ENCODE peak calls at places on chromosomes 16 and 17, in six cellular contexts. X, I, H, M, E and A are unnamed samples. For H3K4me1, the result is how much of the 10 kb centered on the place peaks cover.

GRCh38 chr17:36844601-36845000 is 92.7 kb upstream of the LHX1 start:
- DNase-seq in X (no peak), I (no peak), H (no peak), M (no peak), E (no peak), A (no peak)

GRCh38 chr16:51374346-51374745 is 223.3 kb upstream of the SALL1 start:
- DNase-seq in X (no peak), I (no peak), H (no peak), M (no peak), E (no peak), A (no peak)

GRCh38 chr16:88924834-88925539 is 52.0 kb downstream of the CBFA2T3 start:
- DNase-seq in X (no peak), I (peak), H (peak), M (peak), E (peak), A (no peak)

GRCh38 chr16:77696149-77696548 is 26.2 kb upstream of the NUDT7 start:
- DNase-seq in X (no peak), I (no peak), H (no peak), M (no peak), E (no peak), A (no peak)

GRCh38 chr16:77062878-77063566 is 128.0 kb upstream of the MON1B start:
- DNase-seq in X (no peak), I (no peak), H (no peak), M (no peak), E (no peak), A (no peak)

GRCh38 chr17:80986816-80987480 is 4.7 kb upstream of the CHMP6 start:
- DNase-seq in X (no peak), I (peak), H (no peak), M (no peak), E (no peak), A (no peak)

GRCh38 chr16:87724490-87725291 is 41.1 kb downstream of the KLHDC4 start:
- DNase-seq in X (no peak), I (no peak), H (no peak), M (no peak), E (no peak), A (no peak)

GRCh38 chr16:86245351-86245750 is 265.0 kb upstream of the FOXF1 start:
- DNase-seq in X (no peak), I (no peak), H (no peak), M (no peak), E (no peak), A (no peak)

GRCh38 chr16:4922721-4923342 is 14.1 kb downstream of the PPL start:
- DNase-seq in X (no peak), I (no peak), H (no peak), M (no peak), E (no peak), A (no peak)

GRCh38 chr16:59148756-59149155 is 414.6 kb upstream of the GOT2 start:
- DNase-seq in X (no peak), I (no peak), H (no peak), M (no peak), E (no peak), A (no peak)

GRCh38 chr17:73436966-73437365 is 125.2 kb upstream of the CDC42EP4 start:
- DNase-seq in X (no peak), I (no peak), H (no peak), M (no peak), E (no peak), A (no peak)

GRCh38 chr17:52170963-52171572 is 12.6 kb upstream of the CA10 start:
- DNase-seq in X (no peak), I (no peak), H (peak), M (peak), E (no peak), A (no peak)

GRCh38 chr17:67105213-67105612 is 60.9 kb downstream of the CACNG1 start:
- DNase-seq in X (no peak), I (no peak), H (no peak), M (no peak), E (no peak), A (no peak)

GRCh38 chr17:32819787-32820186 is 57.1 kb downstream of the MYO1D start:
- DNase-seq in X (no peak), I (no peak), H (no peak), M (no peak), E (no peak), A (no peak)

GRCh38 chr17:72145972-72146755 is 25.3 kb downstream of the SOX9 start:
- DNase-seq in X (no peak), I (no peak), H (no peak), M (no peak), E (no peak), A (no peak)

GRCh38 chr17:48625502-48626201 is 506 bp downstream of the HOXB9 start:
- DNase-seq in X (no peak), I (no peak), H (peak), M (peak), E (no peak), A (no peak)

GRCh38 chr16:25585526-25585925 is 106.2 kb upstream of the HS3ST4 start:
- DNase-seq in X (no peak), I (no peak), H (no peak), M (no peak), E (no peak), A (no peak)

GRCh38 chr17:18070861-18071340 is 16.8 kb upstream of the DRG2 start:
- DNase-seq in X (no peak), I (no peak), H (peak), M (no peak), E (no peak), A (no peak)

GRCh38 chr17:9271989-9272388 is 250.7 kb downstream of the NTN1 start:
- DNase-seq in X (no peak), I (no peak), H (no peak), M (no peak), E (no peak), A (no peak)

GRCh38 chr17:13793951-13794350 is 192.2 kb upstream of the HS3ST3A1 start:
- DNase-seq in X (no peak), I (no peak), H (no peak), M (no peak), E (no peak), A (no peak)

GRCh38 chr17:8398980-8399379 is 1.4 kb upstream of the RNF222 start:
- DNase-seq in X (no peak), I (no peak), H (no peak), M (no peak), E (no peak), A (no peak)

GRCh38 chr16:21104124-21104860 is 46.4 kb downstream of the DNAH3 start:
- DNase-seq in X (no peak), I (no peak), H (no peak), M (no peak), E (no peak), A (no peak)

GRCh38 chr17:76171701-76172100 is 30.7 kb upstream of the FOXJ1 start:
- DNase-seq in X (no peak), I (no peak), H (no peak), M (no peak), E (no peak), A (no peak)

GRCh38 chr17:56648814-56649213 is 55.3 kb downstream of the NOG start:
- DNase-seq in X (no peak), I (no peak), H (no peak), M (no peak), E (no peak), A (no peak)

GRCh38 chr17:14068542-14069250 is 608 bp upstream of the COX10 start:
- DNase-seq in X (no peak), I (no peak), H (no peak), M (no peak), E (no peak), A (no peak)

GRCh38 chr16:79801550-79802090 is 201.1 kb upstream of the MAF start:
- DNase-seq in X (no peak), I (no peak), H (no peak), M (no peak), E (no peak), A (no peak)

GRCh38 chr17:40516581-40517285 is 15.3 kb upstream of the TNS4 start:
- DNase-seq in X (no peak), I (peak), H (no peak), M (peak), E (no peak), A (no peak)

GRCh38 chr16:54817940-54818574 is 112.6 kb upstream of the IRX5 start:
- DNase-seq in X (no peak), I (no peak), H (peak), M (no peak), E (no peak), A (no peak)

GRCh38 chr17:18920911-18921441 is 31.0 kb upstream of the SLC5A10 start:
- DNase-seq in X (no peak), I (no peak), H (no peak), M (no peak), E (no peak), A (no peak)

GRCh38 chr16:82782715-82783251 is 156.0 kb downstream of the CDH13 start:
- DNase-seq in X (no peak), I (peak), H (peak), M (no peak), E (no peak), A (no peak)

GRCh38 chr16:53518550-53519416 is 15.8 kb upstream of the AKTIP start:
- DNase-seq in X (no peak), I (peak), H (no peak), M (no peak), E (no peak), A (peak)

GRCh38 chr17:41211845-41212466 is 14.5 kb upstream of the KRTAP9-2 start:
- DNase-seq in X (no peak), I (no peak), H (no peak), M (peak), E (no peak), A (no peak)

GRCh38 chr16:65772134-65772732 is 594.3 kb upstream of the CDH5 start:
- DNase-seq in X (no peak), I (no peak), H (peak), M (no peak), E (no peak), A (no peak)

GRCh38 chr17:50355701-50356341 is 9.9 kb downstream of the XYLT2 start:
- DNase-seq in X (no peak), I (peak), H (no peak), M (no peak), E (no peak), A (no peak)

GRCh38 chr17:77408284-77408683 is 267.5 kb downstream of the SEC14L1 start:
- DNase-seq in X (no peak), I (no peak), H (no peak), M (no peak), E (no peak), A (no peak)

GRCh38 chr16:67571981-67572431 is 9.7 kb downstream of the CTCF start:
- DNase-seq in X (no peak), I (no peak), H (no peak), M (no peak), E (no peak), A (no peak)

GRCh38 chr17:44655983-44656700 is at the start of gene MEIOC:
- DNase-seq in X (no peak), I (no peak), H (peak), M (peak), E (peak), A (no peak)
- TF ChIP-seq CTCF in X (no peak), I (no peak), H (peak), M (peak), E (no peak), A (no peak)

DNA sequence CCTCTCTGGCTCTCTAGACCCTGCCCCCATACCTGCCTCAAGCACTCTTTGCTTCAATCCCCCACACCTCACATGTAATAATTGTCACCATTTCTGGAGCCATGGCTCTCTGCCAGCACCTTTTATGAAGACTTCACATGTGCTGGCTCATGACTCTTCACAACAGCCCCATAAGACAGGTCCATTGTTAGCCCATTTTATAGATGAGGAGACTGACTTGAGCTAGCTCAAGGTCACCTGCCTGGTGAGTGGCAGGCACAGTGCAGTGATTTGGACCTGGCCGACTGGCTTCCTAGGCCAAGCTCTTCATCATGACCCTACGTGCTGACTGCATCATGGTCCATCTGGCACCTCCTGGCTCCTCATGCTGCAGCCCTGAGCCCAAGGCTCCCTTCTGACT is 25.0 kb downstream of the FAM20A start:
- DNase-seq in X (no peak), I (no peak), H (no peak), M (no peak), E (no peak), A (no peak)
- H3K27ac ChIP-seq in X (no peak), I (peak), H (no peak), M (no peak), E (no peak), A (peak)

GRCh38 chr17:64015447-64015846 is 5.0 kb downstream of the ICAM2 start:
- DNase-seq in X (no peak), I (no peak), H (no peak), M (no peak), E (no peak), A (no peak)

GRCh38 chr17:64016248-64016784 is 4.1 kb downstream of the ICAM2 start:
- DNase-seq in X (no peak), I (no peak), H (no peak), M (no peak), E (no peak), A (no peak)

GRCh38 chr17:64017381-64017980 is 3.0 kb downstream of the ICAM2 start:
- DNase-seq in X (no peak), I (no peak), H (no peak), M (no peak), E (no peak), A (no peak)

GRCh38 chr17:64019486-64020067 is 856 bp downstream of the ICAM2 start:
- DNase-seq in X (no peak), I (no peak), H (no peak), M (no peak), E (no peak), A (no peak)

GRCh38 chr17:64016974-64017373 is 3.5 kb downstream of the ICAM2 start:
- DNase-seq in X (no peak), I (no peak), H (no peak), M (no peak), E (no peak), A (no peak)
- H3K4me1 ChIP-seq in X (under half), I (under half), H (under half), M (under half), E (under half), A (under half)

GRCh38 chr17:4968166-4968915 is 724 bp upstream of the SPAG7 start:
- DNase-seq in X (no peak), I (peak), H (peak), M (peak), E (peak), A (no peak)
- TF ChIP-seq CTCF in X (no peak), I (no peak), H (no peak), M (no peak), E (no peak), A (no peak)